ENCODE peak calls at places on chromosomes 5 and 9, in four cellular contexts. One of them, this sample, is unnamed.
A peak's percentile ranks its signal among the peaks of the same experiment; 100 is the strongest.

GRCh38 chr5:53069626-53070025 is 39.9 kb downstream of the MOCS2 start:
- DNase-seq in fibroblast of mammary gland: peak; percentile 93
- DNase-seq in brain microvascular endothelial cell: peak; percentile 95
- DNase-seq in prostate gland: no peak
- DNase-seq in this sample: no peak

GRCh38 chr5:167906209-167906853 is 385.1 kb upstream of the WWC1 start:
- DNase-seq in fibroblast of mammary gland: no peak
- DNase-seq in brain microvascular endothelial cell: no peak
- DNase-seq in prostate gland: no peak
- DNase-seq in this sample: no peak

GRCh38 chr9:37156205-37156604 is 35.8 kb downstream of the ZCCHC7 start:
- DNase-seq in fibroblast of mammary gland: no peak
- DNase-seq in brain microvascular endothelial cell: no peak
- DNase-seq in prostate gland: no peak
- DNase-seq in this sample: no peak

GRCh38 chr5:40367260-40367659 is 312.5 kb upstream of the PTGER4 start:
- DNase-seq in fibroblast of mammary gland: peak; percentile 17
- DNase-seq in brain microvascular endothelial cell: peak; percentile 12
- DNase-seq in prostate gland: no peak
- DNase-seq in this sample: no peak

GRCh38 chr9:26789959-26790358 is 102.6 kb downstream of the CAAP1 start:
- DNase-seq in fibroblast of mammary gland: peak; percentile 67
- DNase-seq in brain microvascular endothelial cell: no peak
- DNase-seq in prostate gland: no peak
- DNase-seq in this sample: no peak

GRCh38 chr5:173529861-173530260 is 86.6 kb downstream of the BOD1 start:
- DNase-seq in fibroblast of mammary gland: no peak
- DNase-seq in brain microvascular endothelial cell: no peak
- DNase-seq in prostate gland: no peak
- DNase-seq in this sample: no peak

GRCh38 chr9:110669439-110669838 is 848 bp downstream of the MUSK start:
- DNase-seq in fibroblast of mammary gland: no peak
- DNase-seq in brain microvascular endothelial cell: no peak
- DNase-seq in prostate gland: no peak
- DNase-seq in this sample: peak; percentile 45

GRCh38 chr9:135447126-135447525 is 32.5 kb upstream of the PPP1R26 start:
- DNase-seq in fibroblast of mammary gland: no peak
- DNase-seq in brain microvascular endothelial cell: no peak
- DNase-seq in prostate gland: no peak
- DNase-seq in this sample: no peak

GRCh38 chr5:119397518-119398380 is 41.9 kb downstream of the TNFAIP8 start:
- DNase-seq in fibroblast of mammary gland: peak; percentile 83
- DNase-seq in brain microvascular endothelial cell: peak; percentile 42
- DNase-seq in prostate gland: no peak
- DNase-seq in this sample: peak; percentile 79

GRCh38 chr9:20236676-20237075 is 385.6 kb downstream of the MLLT3 start:
- DNase-seq in fibroblast of mammary gland: no peak
- DNase-seq in brain microvascular endothelial cell: no peak
- DNase-seq in prostate gland: no peak
- DNase-seq in this sample: no peak

GRCh38 chr9:5459289-5459829 is 9.0 kb downstream of the CD274 start:
- DNase-seq in fibroblast of mammary gland: no peak
- DNase-seq in brain microvascular endothelial cell: no peak
- DNase-seq in prostate gland: no peak
- DNase-seq in this sample: peak; percentile 82

GRCh38 chr5:150159741-150160179 is 4.1 kb upstream of the PDGFRB start:
- DNase-seq in fibroblast of mammary gland: peak; percentile 92
- DNase-seq in brain microvascular endothelial cell: peak; percentile 78
- DNase-seq in prostate gland: no peak
- DNase-seq in this sample: peak; percentile 43

GRCh38 chr9:124765439-124765835 is 5.7 kb downstream of the NR6A1 start:
- DNase-seq in fibroblast of mammary gland: no peak
- DNase-seq in brain microvascular endothelial cell: no peak
- DNase-seq in prostate gland: no peak
- DNase-seq in this sample: no peak

GRCh38 chr5:72194846-72195245 is 87.6 kb downstream of the MAP1B start:
- DNase-seq in fibroblast of mammary gland: no peak
- DNase-seq in brain microvascular endothelial cell: no peak
- DNase-seq in prostate gland: no peak
- DNase-seq in this sample: peak; percentile 92

GRCh38 chr9:124721109-124721850 is 49.8 kb downstream of the NR6A1 start:
- DNase-seq in fibroblast of mammary gland: peak; percentile 43
- DNase-seq in brain microvascular endothelial cell: peak; percentile 75
- DNase-seq in prostate gland: no peak
- DNase-seq in this sample: no peak

GRCh38 chr5:146521403-146522106 is 5.6 kb upstream of the GPR151 start:
- DNase-seq in fibroblast of mammary gland: no peak
- DNase-seq in brain microvascular endothelial cell: no peak
- DNase-seq in prostate gland: no peak
- DNase-seq in this sample: no peak

GRCh38 chr9:20312732-20313131 is 309.6 kb downstream of the MLLT3 start:
- DNase-seq in fibroblast of mammary gland: peak; percentile 57
- DNase-seq in brain microvascular endothelial cell: peak; percentile 39
- DNase-seq in prostate gland: no peak
- DNase-seq in this sample: no peak

GRCh38 chr5:97231025-97231636 is 48.1 kb upstream of the RIOK2 start:
- DNase-seq in fibroblast of mammary gland: peak; percentile 85
- DNase-seq in brain microvascular endothelial cell: peak; percentile 82
- DNase-seq in prostate gland: peak; percentile 34
- DNase-seq in this sample: peak; percentile 74

GRCh38 chr9:91378695-91379127 is 17.0 kb upstream of the AUH start:
- DNase-seq in fibroblast of mammary gland: peak; percentile 66
- DNase-seq in brain microvascular endothelial cell: peak; percentile 76
- DNase-seq in prostate gland: no peak
- DNase-seq in this sample: no peak

GRCh38 chr9:105401651-105402050 is 46.2 kb upstream of the FSD1L start:
- DNase-seq in fibroblast of mammary gland: peak; percentile 45
- DNase-seq in brain microvascular endothelial cell: peak; percentile 26
- DNase-seq in prostate gland: no peak
- DNase-seq in this sample: no peak

GRCh38 chr5:41433552-41434181 is 76.7 kb downstream of the PLCXD3 start:
- DNase-seq in fibroblast of mammary gland: peak; percentile 25
- DNase-seq in brain microvascular endothelial cell: no peak
- DNase-seq in prostate gland: no peak
- DNase-seq in this sample: no peak
- TF ChIP-seq CTCF in fibroblast of mammary gland: peak; percentile 55
- TF ChIP-seq CTCF in brain microvascular endothelial cell: peak; percentile 67
- TF ChIP-seq CTCF in prostate gland: no peak
- TF ChIP-seq CTCF in this sample: peak; percentile 34

GRCh38 chr5:151829370-151829769 is 57.6 kb downstream of the G3BP1 start:
- DNase-seq in fibroblast of mammary gland: no peak
- DNase-seq in brain microvascular endothelial cell: no peak
- DNase-seq in prostate gland: no peak
- DNase-seq in this sample: no peak
- H3K4me3 ChIP-seq in fibroblast of mammary gland: no peak overlapping the region
- H3K4me3 ChIP-seq in brain microvascular endothelial cell: no peak overlapping the region
- H3K4me3 ChIP-seq in prostate gland: no peak overlapping the region
- H3K4me3 ChIP-seq in this sample: no peak overlapping the region

GRCh38 chr5:132746592-132747063 is 598 bp upstream of the CCNI2 start:
- DNase-seq in fibroblast of mammary gland: no peak
- DNase-seq in brain microvascular endothelial cell: peak; percentile 10
- DNase-seq in prostate gland: peak; percentile 38
- DNase-seq in this sample: peak; percentile 67
- TF ChIP-seq CTCF in fibroblast of mammary gland: peak; percentile 21
- TF ChIP-seq CTCF in brain microvascular endothelial cell: peak; percentile 55
- TF ChIP-seq CTCF in prostate gland: no peak
- TF ChIP-seq CTCF in this sample: peak; percentile 44

DNA sequence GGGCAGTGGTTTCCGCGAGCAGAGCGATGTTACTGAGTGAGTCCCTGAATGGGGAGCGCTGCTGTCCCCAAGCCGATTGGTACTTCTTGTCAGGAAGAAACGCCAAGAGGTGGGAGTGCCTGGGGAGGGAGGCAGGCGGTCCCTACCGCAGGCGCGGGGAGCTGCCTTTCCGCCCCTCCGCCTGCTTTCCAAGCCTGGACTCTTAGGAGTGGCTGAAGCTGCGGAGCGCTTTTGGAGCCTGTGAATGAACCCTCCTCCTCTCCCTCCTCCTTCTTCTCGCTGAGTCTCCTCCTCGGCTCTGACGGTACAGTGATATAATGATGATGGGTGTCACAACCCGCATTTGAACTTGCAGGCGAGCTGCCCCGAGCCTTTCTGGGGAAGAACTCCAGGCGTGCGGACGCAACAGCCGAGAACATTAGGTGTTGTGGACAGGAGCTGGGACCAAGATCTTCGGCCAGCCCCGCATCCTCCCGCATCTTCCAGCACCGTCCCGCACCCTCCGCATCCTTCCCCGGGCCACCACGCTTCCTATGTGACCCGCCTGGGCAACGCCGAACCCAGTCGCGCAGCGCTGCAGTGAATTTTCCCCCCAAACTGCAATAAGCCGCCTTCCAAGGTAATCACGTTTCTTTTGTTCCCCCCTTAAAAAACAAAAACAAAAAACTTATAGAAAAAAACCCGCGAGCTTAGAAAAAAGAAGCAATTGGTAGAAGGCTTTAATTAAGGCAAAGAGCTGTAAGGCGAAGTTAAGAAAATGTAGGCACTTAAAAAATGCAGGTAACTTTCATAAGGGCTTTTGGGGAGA is at the start of gene VCAN:
- DNase-seq in fibroblast of mammary gland: peak; percentile 86
- DNase-seq in brain microvascular endothelial cell: peak; percentile 92
- DNase-seq in prostate gland: peak; percentile 20
- DNase-seq in this sample: peak; percentile 23
- H3K4me3 ChIP-seq in fibroblast of mammary gland: peak within 1 kb of the TSS; percentile 81
- H3K4me3 ChIP-seq in brain microvascular endothelial cell: peak within 1 kb of the TSS; percentile 96
- H3K4me3 ChIP-seq in prostate gland: peak within 1 kb of the TSS; percentile 28
- H3K4me3 ChIP-seq in this sample: peak within 1 kb of the TSS; percentile 83

GRCh38 chr5:141478321-141478945 is 2.7 kb downstream of the PCDHGC3 start:
- DNase-seq in fibroblast of mammary gland: peak; percentile 51
- DNase-seq in brain microvascular endothelial cell: no peak
- DNase-seq in prostate gland: peak; percentile 84
- DNase-seq in this sample: peak; percentile 46
- TF ChIP-seq CTCF in fibroblast of mammary gland: peak; percentile 27
- TF ChIP-seq CTCF in brain microvascular endothelial cell: peak; percentile 58
- TF ChIP-seq CTCF in prostate gland: no peak
- TF ChIP-seq CTCF in this sample: peak; percentile 27

GRCh38 chr9:137198051-137198747 is 2.3 kb downstream of the TPRN start:
- DNase-seq in fibroblast of mammary gland: no peak
- DNase-seq in brain microvascular endothelial cell: no peak
- DNase-seq in prostate gland: no peak
- DNase-seq in this sample: no peak

GRCh38 chr9:137200311-137201204 is at the start of gene TPRN:
- DNase-seq in fibroblast of mammary gland: peak; percentile 99
- DNase-seq in brain microvascular endothelial cell: peak; percentile 99
- DNase-seq in prostate gland: peak; percentile 99
- DNase-seq in this sample: peak; percentile 100

GRCh38 chr9:137201205-137201868 is 796 bp upstream of the TPRN start:
- DNase-seq in fibroblast of mammary gland: no peak
- DNase-seq in brain microvascular endothelial cell: no peak
- DNase-seq in prostate gland: no peak
- DNase-seq in this sample: no peak

GRCh38 chr9:137199411-137200121 is 975 bp downstream of the TPRN start:
- DNase-seq in fibroblast of mammary gland: no peak
- DNase-seq in brain microvascular endothelial cell: no peak
- DNase-seq in prostate gland: no peak
- DNase-seq in this sample: no peak

DNA sequence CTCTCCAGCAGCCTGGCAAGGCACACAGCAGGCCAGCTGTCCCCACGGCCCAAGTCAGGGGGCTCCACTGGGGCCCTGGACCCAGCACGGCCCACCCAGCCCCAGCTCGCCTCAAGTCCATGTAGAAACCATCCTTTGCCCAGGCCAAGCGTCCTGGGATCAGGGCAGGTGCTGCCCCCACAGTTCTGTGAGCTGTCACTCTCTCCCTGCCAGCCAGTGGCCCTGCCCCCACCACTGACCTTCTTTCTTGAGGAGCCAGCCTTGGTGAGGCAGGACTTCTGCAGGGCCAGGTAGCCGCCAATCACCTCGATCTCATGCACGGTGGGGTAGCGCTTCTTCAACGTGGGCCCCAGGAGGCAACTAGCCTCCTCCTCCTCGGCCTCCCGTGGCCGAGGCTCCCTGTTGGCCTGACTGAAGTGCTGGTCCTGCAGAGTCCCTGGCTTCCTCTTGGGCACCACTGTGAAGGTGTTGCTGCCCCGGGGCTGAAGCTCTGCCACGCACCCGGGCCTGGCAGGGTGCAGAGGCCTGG is 1.7 kb downstream of the TPRN start:
- DNase-seq in fibroblast of mammary gland: no peak
- DNase-seq in brain microvascular endothelial cell: no peak
- DNase-seq in prostate gland: no peak
- DNase-seq in this sample: no peak
- H3K4me3 ChIP-seq in fibroblast of mammary gland: peak overlapping the region; percentile 42
- H3K4me3 ChIP-seq in brain microvascular endothelial cell: peak overlapping the region; percentile 46
- H3K4me3 ChIP-seq in prostate gland: peak overlapping the region; percentile 61
- H3K4me3 ChIP-seq in this sample: no peak overlapping the region

GRCh38 chr9:97319380-97319779 is 11.9 kb downstream of the CCDC180 start:
- DNase-seq in fibroblast of mammary gland: no peak
- DNase-seq in brain microvascular endothelial cell: no peak
- DNase-seq in prostate gland: no peak
- DNase-seq in this sample: no peak

GRCh38 chr9:97318433-97318832 is 11.0 kb downstream of the CCDC180 start:
- DNase-seq in fibroblast of mammary gland: no peak
- DNase-seq in brain microvascular endothelial cell: no peak
- DNase-seq in prostate gland: no peak
- DNase-seq in this sample: no peak

GRCh38 chr9:97321681-97322080 is 14.2 kb downstream of the CCDC180 start:
- DNase-seq in fibroblast of mammary gland: no peak
- DNase-seq in brain microvascular endothelial cell: no peak
- DNase-seq in prostate gland: no peak
- DNase-seq in this sample: no peak

GRCh38 chr9:97321251-97321650 is 13.8 kb downstream of the CCDC180 start:
- DNase-seq in fibroblast of mammary gland: no peak
- DNase-seq in brain microvascular endothelial cell: no peak
- DNase-seq in prostate gland: no peak
- DNase-seq in this sample: no peak

DNA sequence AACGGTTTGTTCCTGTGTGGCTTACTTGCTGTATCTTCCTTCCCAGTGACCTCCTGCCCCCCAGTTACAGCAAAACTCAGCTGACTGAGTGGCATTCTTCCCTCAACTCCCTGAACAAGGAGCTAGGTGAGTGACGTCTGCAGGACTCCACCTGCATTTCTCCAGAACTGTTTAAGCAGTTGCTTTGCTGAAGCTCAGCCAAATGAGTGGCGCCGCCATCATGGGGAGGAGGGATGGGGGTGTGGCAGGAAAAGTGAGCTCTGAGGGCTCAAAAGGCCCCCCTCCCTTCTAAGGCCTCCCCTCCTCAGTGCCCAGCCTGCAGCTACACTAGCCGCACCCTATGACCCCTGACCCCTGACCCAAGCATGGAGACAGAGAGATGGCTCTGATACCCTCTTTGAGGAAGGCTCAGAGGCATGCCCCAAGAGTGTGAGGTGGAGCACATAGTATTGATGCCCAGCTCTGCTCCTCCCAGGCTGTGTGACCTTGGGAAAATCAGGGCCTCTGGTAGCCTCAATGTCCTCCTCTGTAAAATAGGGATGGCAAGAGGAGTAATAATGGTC is 12.7 kb downstream of the CCDC180 start:
- DNase-seq in fibroblast of mammary gland: no peak
- DNase-seq in brain microvascular endothelial cell: no peak
- DNase-seq in prostate gland: no peak
- DNase-seq in this sample: no peak
- TF ChIP-seq CTCF in fibroblast of mammary gland: no peak
- TF ChIP-seq CTCF in brain microvascular endothelial cell: no peak
- TF ChIP-seq CTCF in prostate gland: no peak
- TF ChIP-seq CTCF in this sample: no peak

GRCh38 chr5:140566665-140567064 is 2.0 kb downstream of the SLC35A4 start:
- DNase-seq in fibroblast of mammary gland: no peak
- DNase-seq in brain microvascular endothelial cell: no peak
- DNase-seq in prostate gland: no peak
- DNase-seq in this sample: no peak
- H3K4me3 ChIP-seq in fibroblast of mammary gland: no peak overlapping the region
- H3K4me3 ChIP-seq in brain microvascular endothelial cell: no peak overlapping the region
- H3K4me3 ChIP-seq in prostate gland: no peak overlapping the region
- H3K4me3 ChIP-seq in this sample: no peak overlapping the region